ENCODE peak calls at places on chromosome 11, in seven cellular contexts. One of them, this sample, is unnamed.

GRCh38 chr11:107018274-107018901 is at the start of gene GUCY1A2:
- DNase-seq in memory B cell: no peak
- DNase-seq in activated naive CD8-positive, alpha-beta T cell treated with anti-CD3 and anti-CD28 coated beads, Interleukin-2, amount 50 U/mL, for 24 hours: no peak
- DNase-seq in effector memory CD4-positive, alpha-beta T cell: no peak
- DNase-seq in HEK293T: peak
- DNase-seq in posterior cingulate gyrus: peak
- DNase-seq in stomach: no peak
- DNase-seq in this sample: no peak

GRCh38 chr11:7585816-7586215 is 72.0 kb downstream of the PPFIBP2 start:
- DNase-seq in effector memory CD4-positive, alpha-beta T cell: no peak
- DNase-seq in HEK293T: no peak
- DNase-seq in memory B cell: no peak
- DNase-seq in activated naive CD8-positive, alpha-beta T cell treated with anti-CD3 and anti-CD28 coated beads, Interleukin-2, amount 50 U/mL, for 24 hours: no peak
- DNase-seq in stomach: no peak
- DNase-seq in posterior cingulate gyrus: no peak
- DNase-seq in this sample: no peak

GRCh38 chr11:73306977-73307322 is 1.1 kb upstream of the ARHGEF17 start:
- DNase-seq in activated naive CD8-positive, alpha-beta T cell treated with anti-CD3 and anti-CD28 coated beads, Interleukin-2, amount 50 U/mL, for 24 hours: no peak
- DNase-seq in HEK293T: no peak
- DNase-seq in stomach: no peak
- DNase-seq in effector memory CD4-positive, alpha-beta T cell: no peak
- DNase-seq in memory B cell: no peak
- DNase-seq in posterior cingulate gyrus: no peak
- DNase-seq in this sample: no peak

GRCh38 chr11:70108250-70108649 is 30.1 kb downstream of the ANO1 start:
- DNase-seq in effector memory CD4-positive, alpha-beta T cell: no peak
- DNase-seq in HEK293T: no peak
- DNase-seq in memory B cell: no peak
- DNase-seq in stomach: no peak
- DNase-seq in activated naive CD8-positive, alpha-beta T cell treated with anti-CD3 and anti-CD28 coated beads, Interleukin-2, amount 50 U/mL, for 24 hours: no peak
- DNase-seq in posterior cingulate gyrus: no peak
- DNase-seq in this sample: no peak

GRCh38 chr11:112931686-112932085 is 29.5 kb upstream of the NCAM1 start:
- DNase-seq in activated naive CD8-positive, alpha-beta T cell treated with anti-CD3 and anti-CD28 coated beads, Interleukin-2, amount 50 U/mL, for 24 hours: no peak
- DNase-seq in HEK293T: no peak
- DNase-seq in stomach: no peak
- DNase-seq in effector memory CD4-positive, alpha-beta T cell: no peak
- DNase-seq in memory B cell: no peak
- DNase-seq in posterior cingulate gyrus: no peak
- DNase-seq in this sample: no peak

GRCh38 chr11:31882951-31883392 is 71.8 kb upstream of the PAX6 start:
- DNase-seq in effector memory CD4-positive, alpha-beta T cell: no peak
- DNase-seq in posterior cingulate gyrus: no peak
- DNase-seq in stomach: no peak
- DNase-seq in HEK293T: peak
- DNase-seq in activated naive CD8-positive, alpha-beta T cell treated with anti-CD3 and anti-CD28 coated beads, Interleukin-2, amount 50 U/mL, for 24 hours: no peak
- DNase-seq in memory B cell: no peak
- DNase-seq in this sample: no peak

GRCh38 chr11:76663461-76663760 is 7.1 kb downstream of the LRRC32 start:
- DNase-seq in stomach: no peak
- DNase-seq in effector memory CD4-positive, alpha-beta T cell: no peak
- DNase-seq in memory B cell: no peak
- DNase-seq in HEK293T: no peak
- DNase-seq in activated naive CD8-positive, alpha-beta T cell treated with anti-CD3 and anti-CD28 coated beads, Interleukin-2, amount 50 U/mL, for 24 hours: no peak
- DNase-seq in posterior cingulate gyrus: no peak
- DNase-seq in this sample: no peak

GRCh38 chr11:72716291-72716690 is 35.9 kb downstream of the ARAP1 start:
- DNase-seq in effector memory CD4-positive, alpha-beta T cell: no peak
- DNase-seq in posterior cingulate gyrus: peak
- DNase-seq in memory B cell: no peak
- DNase-seq in activated naive CD8-positive, alpha-beta T cell treated with anti-CD3 and anti-CD28 coated beads, Interleukin-2, amount 50 U/mL, for 24 hours: no peak
- DNase-seq in HEK293T: no peak
- DNase-seq in stomach: no peak
- DNase-seq in this sample: no peak

GRCh38 chr11:111860257-111860656 is 11.1 kb downstream of the ALG9 start:
- DNase-seq in effector memory CD4-positive, alpha-beta T cell: no peak
- DNase-seq in HEK293T: no peak
- DNase-seq in activated naive CD8-positive, alpha-beta T cell treated with anti-CD3 and anti-CD28 coated beads, Interleukin-2, amount 50 U/mL, for 24 hours: no peak
- DNase-seq in memory B cell: no peak
- DNase-seq in posterior cingulate gyrus: no peak
- DNase-seq in stomach: no peak
- DNase-seq in this sample: no peak

GRCh38 chr11:2731285-2732125 is 31.7 kb upstream of the KCNQ1OT1 start:
- DNase-seq in posterior cingulate gyrus: no peak
- DNase-seq in activated naive CD8-positive, alpha-beta T cell treated with anti-CD3 and anti-CD28 coated beads, Interleukin-2, amount 50 U/mL, for 24 hours: no peak
- DNase-seq in effector memory CD4-positive, alpha-beta T cell: no peak
- DNase-seq in memory B cell: no peak
- DNase-seq in stomach: no peak
- DNase-seq in HEK293T: no peak
- DNase-seq in this sample: no peak

GRCh38 chr11:62401356-62401755 is 17.5 kb upstream of the SCGB1A1 start:
- DNase-seq in activated naive CD8-positive, alpha-beta T cell treated with anti-CD3 and anti-CD28 coated beads, Interleukin-2, amount 50 U/mL, for 24 hours: no peak
- DNase-seq in memory B cell: no peak
- DNase-seq in stomach: no peak
- DNase-seq in effector memory CD4-positive, alpha-beta T cell: no peak
- DNase-seq in HEK293T: no peak
- DNase-seq in posterior cingulate gyrus: no peak
- DNase-seq in this sample: no peak

GRCh38 chr11:135035282-135035681 is 623.2 kb upstream of the B3GAT1 start:
- DNase-seq in activated naive CD8-positive, alpha-beta T cell treated with anti-CD3 and anti-CD28 coated beads, Interleukin-2, amount 50 U/mL, for 24 hours: no peak
- DNase-seq in stomach: no peak
- DNase-seq in posterior cingulate gyrus: no peak
- DNase-seq in HEK293T: no peak
- DNase-seq in memory B cell: no peak
- DNase-seq in effector memory CD4-positive, alpha-beta T cell: no peak
- DNase-seq in this sample: no peak

This sample was measured in activated T-cell treated with anti-CD3 and anti-CD28 coated beads, Interleukin-2, amount 50 U/mL, for 24 hours.